ENCODE peak calls at places on chromosomes 2 and 18, in five cellular contexts. S is HTR-8/SVneo, O is Kasumi-1, V is NCI-H1105, D is neural crest cell. G is an unnamed sample.

GRCh38 chr18:40357536-40357935 is 1597.5 kb upstream of the PIK3C3 start:
- DNase-seq in S (no peak), O (no peak), V (no peak), D (no peak), G (no peak)

GRCh38 chr18:31721596-31721995 is 37.2 kb upstream of the B4GALT6 start:
- DNase-seq in S (no peak), O (no peak), V (no peak), D (no peak), G (no peak)

GRCh38 chr2:234495076-234495800 is 1.6 kb downstream of the ARL4C start:
- DNase-seq in S (no peak), O (no peak), V (no peak), D (no peak), G (peak)

GRCh38 chr18:70981400-70982140 is 692.7 kb downstream of the SOCS6 start:
- DNase-seq in S (no peak), O (no peak), V (peak), D (no peak), G (no peak)

GRCh38 chr2:238155761-238156694 is 2.7 kb upstream of the ERFE start:
- DNase-seq in S (no peak), O (no peak), V (no peak), D (no peak), G (peak)

GRCh38 chr18:56402872-56403516 is 235.4 kb downstream of the TXNL1 start:
- DNase-seq in S (peak), O (no peak), V (no peak), D (no peak), G (peak)

GRCh38 chr2:15588329-15588919 is 3.2 kb upstream of the DDX1 start:
- DNase-seq in S (peak), O (peak), V (peak), D (peak), G (peak)

GRCh38 chr2:241701155-241701404 is 759 bp upstream of the ING5 start:
- DNase-seq in S (peak), O (no peak), V (no peak), D (no peak), G (peak)

GRCh38 chr2:38789689-38790088 is 11.7 kb downstream of the GEMIN6 start:
- DNase-seq in S (no peak), O (no peak), V (no peak), D (no peak), G (no peak)

GRCh38 chr2:6957910-6958615 is 40.9 kb downstream of the RNF144A start:
- DNase-seq in S (no peak), O (no peak), V (no peak), D (no peak), G (no peak)

GRCh38 chr2:216490061-216490460 is 8.6 kb upstream of the RPL37A start:
- DNase-seq in S (peak), O (peak), V (no peak), D (no peak), G (peak)

GRCh38 chr2:43132523-43133301 is 93.7 kb downstream of the ZFP36L2 start:
- DNase-seq in S (no peak), O (peak), V (no peak), D (no peak), G (no peak)

GRCh38 chr18:67310826-67311225 is 205.7 kb downstream of the DSEL start:
- DNase-seq in S (no peak), O (no peak), V (no peak), D (no peak), G (peak)

GRCh38 chr2:187136646-187137045 is 287.7 kb upstream of the ZSWIM2 start:
- DNase-seq in S (no peak), O (no peak), V (no peak), D (no peak), G (no peak)

GRCh38 chr2:83233284-83233683 is 1225.8 kb downstream of the SUCLG1 start:
- DNase-seq in S (peak), O (no peak), V (no peak), D (no peak), G (no peak)

G was measured in HCEC 1CT.